ENCODE peak calls at places on chromosomes 7 and 10, in seven cellular contexts. T, Z, B, Y, N, F and W are unnamed samples.

GRCh38 chr7:39749177-39749576 is 125.8 kb downstream of the RALA start:
- DNase-seq in B (no peak), Y (no peak), N (no peak), T (peak), F (peak), Z (no peak), W (no peak)

GRCh38 chr10:33179056-33179455 is 155.4 kb downstream of the NRP1 start:
- DNase-seq in B (no peak), N (no peak), F (peak), T (no peak), Y (no peak), Z (no peak), W (no peak)

GRCh38 chr10:8403711-8404371 is 349.4 kb downstream of the GATA3 start:
- DNase-seq in B (no peak), Y (no peak), F (no peak), T (no peak), Z (no peak), N (no peak), W (no peak)

GRCh38 chr7:143431109-143431508 is 12.1 kb upstream of the TAS2R60 start:
- DNase-seq in B (no peak), Y (no peak), T (no peak), Z (no peak), F (no peak), N (no peak), W (no peak)

GRCh38 chr10:29784175-29784773 is 149.5 kb upstream of the SVIL start:
- DNase-seq in N (no peak), B (no peak), Z (no peak), T (peak), Y (peak), F (peak), W (peak)

GRCh38 chr7:157003445-157004049 is 6.9 kb downstream of the MNX1 start:
- DNase-seq in Z (no peak), T (no peak), Y (no peak), N (no peak), B (no peak), F (no peak), W (no peak)

GRCh38 chr7:64869912-64870562 is 33.0 kb upstream of the ZNF273 start:
- DNase-seq in N (no peak), B (no peak), Y (no peak), F (no peak), Z (no peak), T (no peak), W (no peak)

GRCh38 chr7:157043745-157044144 is 33.3 kb upstream of the MNX1 start:
- DNase-seq in B (no peak), T (no peak), F (no peak), N (no peak), Y (no peak), Z (no peak), W (no peak)

GRCh38 chr7:132321387-132321786 is 254.9 kb downstream of the PLXNA4 start:
- DNase-seq in Z (no peak), B (no peak), T (no peak), F (peak), Y (no peak), N (no peak), W (peak)

GRCh38 chr7:157558875-157559595 is 222.2 kb downstream of the DNAJB6 start:
- DNase-seq in F (no peak), Y (no peak), Z (no peak), T (no peak), B (peak), N (no peak), W (no peak)

GRCh38 chr10:21516270-21517131 is 9.0 kb downstream of the SKIDA1 start:
- DNase-seq in Z (no peak), N (no peak), T (peak), F (peak), Y (peak), B (peak), W (peak)

GRCh38 chr7:104453190-104453589 is 124.8 kb downstream of the LHFPL3 start:
- DNase-seq in Y (no peak), F (no peak), N (no peak), B (no peak), Z (no peak), T (no peak), W (no peak)

GRCh38 chr10:103673616-103674015 is 180.1 kb downstream of the NEURL1 start:
- DNase-seq in F (no peak), N (no peak), B (no peak), Y (no peak), T (no peak), Z (no peak), W (no peak)

GRCh38 chr10:6918305-6918704 is 338.2 kb upstream of the PRKCQ start:
- DNase-seq in F (no peak), T (peak), Z (peak), B (peak), N (peak), Y (no peak), W (no peak)

GRCh38 chr7:128879939-128880746 is 17.5 kb downstream of the ATP6V1F start:
- DNase-seq in Y (no peak), N (peak), F (peak), T (peak), Z (no peak), B (no peak), W (no peak)

GRCh38 chr10:80472234-80473095 is 18.4 kb downstream of the TSPAN14 start:
- DNase-seq in T (peak), Z (no peak), N (no peak), B (no peak), F (peak), Y (peak), W (peak)

GRCh38 chr7:141462958-141463357 is 88.3 kb upstream of the AGK start:
- DNase-seq in N (no peak), F (no peak), Z (no peak), B (no peak), T (peak), Y (no peak), W (no peak)

GRCh38 chr10:126425473-126426065 is 37.3 kb upstream of the ADAM12 start:
- DNase-seq in T (peak), N (no peak), F (no peak), B (no peak), Y (no peak), Z (no peak), W (no peak)

GRCh38 chr7:124688991-124689390 is 76.6 kb downstream of the GPR37 start:
- DNase-seq in Y (no peak), N (no peak), B (no peak), Z (no peak), F (no peak), T (peak), W (no peak)

GRCh38 chr10:117391436-117392205 is 16.4 kb upstream of the PDZD8 start:
- DNase-seq in Y (no peak), B (no peak), Z (no peak), F (no peak), T (peak), N (no peak), W (peak)

GRCh38 chr10:30027057-30028005 is 32.1 kb downstream of the JCAD start:
- DNase-seq in F (peak), B (peak), N (no peak), Z (peak), T (no peak), Y (no peak), W (no peak)

GRCh38 chr10:105743343-105744056 is 1102.4 kb downstream of the SORCS3 start:
- DNase-seq in Z (no peak), Y (no peak), N (no peak), B (no peak), T (peak), F (no peak), W (no peak)

GRCh38 chr7:132469264-132469663 is 107.0 kb downstream of the PLXNA4 start:
- DNase-seq in N (no peak), F (peak), B (no peak), Z (no peak), Y (no peak), T (no peak), W (peak)